ENCODE peak calls at places on chromosomes 5 and 9, in five cellular contexts. R is mesendoderm, H is PC-3, M is fibroblast of lung, D is neuronal stem cell. I is an unnamed sample.

GRCh38 chr5:110105692-110106091 is 416.0 kb downstream of the MAN2A1 start:
- DNase-seq in R (no peak), H (peak), M (peak), D (no peak), I (peak)

GRCh38 chr5:10489810-10490426 is 48.2 kb downstream of the ROPN1L start:
- DNase-seq in R (no peak), H (peak), M (no peak), D (no peak), I (peak)

GRCh38 chr5:171475551-171476035 is 56.1 kb downstream of the FGF18 start:
- DNase-seq in R (no peak), H (peak), M (no peak), D (no peak), I (peak)

GRCh38 chr5:66727630-66728029 is 131.4 kb downstream of the MAST4 start:
- DNase-seq in R (no peak), H (no peak), M (no peak), D (no peak), I (no peak)

GRCh38 chr5:155416765-155417164 is 403.2 kb downstream of the KIF4B start:
- DNase-seq in R (no peak), H (peak), M (no peak), D (no peak), I (peak)

GRCh38 chr5:74394543-74394923 is 246.0 kb downstream of the ENC1 start:
- DNase-seq in R (peak), H (no peak), M (no peak), D (no peak), I (no peak)

GRCh38 chr5:321233-321725 is at the start of gene AHRR:
- DNase-seq in R (peak), H (peak), M (peak), D (peak), I (peak)

GRCh38 chr5:136195971-136196577 is 3.1 kb upstream of the SMIM32 start:
- DNase-seq in R (no peak), H (no peak), M (peak), D (no peak), I (no peak)

GRCh38 chr9:36923025-36923625 is 110.9 kb downstream of the PAX5 start:
- DNase-seq in R (no peak), H (no peak), M (no peak), D (no peak), I (no peak)

GRCh38 chr5:1503301-1504243 is 20.2 kb downstream of the LPCAT1 start:
- DNase-seq in R (no peak), H (no peak), M (peak), D (no peak), I (no peak)

GRCh38 chr5:157533011-157533481 is 42.5 kb downstream of the ADAM19 start:
- DNase-seq in R (no peak), H (no peak), M (peak), D (no peak), I (no peak)

GRCh38 chr9:76916231-76916630 is 10.3 kb upstream of the PRUNE2 start:
- DNase-seq in R (no peak), H (peak), M (no peak), D (no peak), I (no peak)

GRCh38 chr9:112601646-112602045 is 115.0 kb downstream of the KIAA1958 start:
- DNase-seq in R (no peak), H (peak), M (peak), D (no peak), I (no peak)
- H3K4me2 ChIP-seq in R (no peak), H (peak), M (no peak), D (no peak), I (no peak)

GRCh38 chr5:75460532-75460931 is 50.9 kb downstream of the CERT1 start:
- DNase-seq in R (no peak), H (peak), M (no peak), D (no peak), I (no peak)

GRCh38 chr5:75460947-75461346 is 50.5 kb downstream of the CERT1 start:
- DNase-seq in R (no peak), H (no peak), M (no peak), D (no peak), I (no peak)

GRCh38 chr5:75461679-75462078 is 49.8 kb downstream of the CERT1 start:
- DNase-seq in R (no peak), H (no peak), M (no peak), D (no peak), I (peak)

DNA sequence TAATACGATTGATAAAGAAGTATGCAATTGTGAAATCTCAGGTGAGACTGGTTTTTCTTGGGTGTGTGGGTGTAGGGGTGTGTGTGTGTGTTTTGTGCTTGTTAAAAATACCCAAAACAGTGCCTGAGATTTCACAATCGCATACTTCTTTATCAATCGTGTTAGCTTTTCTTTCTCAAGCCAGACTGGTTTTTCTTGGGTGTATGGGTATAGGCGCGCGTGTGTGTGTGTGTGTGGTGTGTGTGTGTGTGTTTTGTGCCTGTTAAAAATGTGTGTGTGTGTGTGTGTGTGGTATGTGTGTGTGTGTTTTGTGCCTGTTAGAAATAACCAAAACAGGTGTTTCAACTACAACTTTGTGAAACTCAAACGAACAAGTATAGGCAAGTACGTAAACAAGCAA is 53.7 kb downstream of the CERT1 start:
- DNase-seq in R (no peak), H (peak), M (no peak), D (no peak), I (peak)
- H3K4me2 ChIP-seq in R (no peak), H (no peak), M (no peak), D (no peak), I (no peak)

GRCh38 chr9:137615387-137615871 is 3.4 kb upstream of the EHMT1 start:
- DNase-seq in R (no peak), H (no peak), M (no peak), D (no peak), I (no peak)
- H3K4me2 ChIP-seq in R (no peak), H (no peak), M (no peak), D (no peak), I (no peak)

DNA sequence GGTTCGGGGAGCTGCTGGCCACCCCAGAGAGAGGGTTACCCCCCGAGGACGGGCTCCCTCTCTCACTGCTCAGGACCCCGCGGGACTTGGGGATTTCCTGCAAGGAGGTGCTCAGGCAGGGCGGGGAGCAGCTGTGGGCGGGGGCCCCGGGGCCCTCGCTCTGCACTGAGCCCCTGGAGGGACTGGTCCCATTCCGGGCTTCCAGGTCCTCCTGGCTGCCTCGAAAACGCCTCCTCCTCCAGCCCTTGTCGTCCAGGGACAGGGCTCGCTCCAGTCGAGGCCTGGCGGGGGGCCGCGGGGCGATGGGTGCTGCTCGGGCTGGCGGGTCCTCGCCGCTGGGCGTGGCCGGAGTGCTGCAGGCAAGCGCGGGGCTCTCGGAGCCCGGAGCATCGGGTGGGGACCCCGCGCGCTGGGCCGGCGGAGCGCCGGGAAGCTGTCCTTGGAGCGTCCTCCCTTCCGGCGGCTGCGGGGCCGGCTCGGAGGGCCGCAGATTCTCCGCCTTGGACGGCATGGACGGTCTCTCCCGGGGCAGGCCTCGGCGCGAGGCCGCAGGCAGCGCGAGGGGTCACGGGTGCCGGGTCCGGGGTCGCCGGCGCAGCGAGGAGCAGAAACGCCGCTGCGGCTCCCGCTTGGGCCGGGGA is 616 bp downstream of the INPP5E start:
- DNase-seq in R (peak), H (peak), M (peak), D (no peak), I (peak)
- H3K4me2 ChIP-seq in R (peak), H (peak), M (peak), D (peak), I (peak)